ENCODE peak calls at places on chromosomes 7 and 10, in four cellular contexts. G is NCI-H1092 treated with DMSO at 0.1 percent for 48 hours, B is SHP77, O is kidney. T is an unnamed sample.

GRCh38 chr7:89029864-89030263 is 234.3 kb upstream of the TEX47 start:
- DNase-seq in G (no peak), B (no peak), O (no peak), T (no peak)

GRCh38 chr7:71900556-71900955 is 511.6 kb downstream of the CALN1 start:
- DNase-seq in G (no peak), B (no peak), O (no peak), T (no peak)

GRCh38 chr7:149385195-149385955 is 75.5 kb downstream of the ZNF777 start:
- DNase-seq in G (peak), B (no peak), O (no peak), T (no peak)

GRCh38 chr7:38594931-38595330 is 36.2 kb downstream of the AMPH start:
- DNase-seq in G (no peak), B (no peak), O (no peak), T (no peak)

GRCh38 chr10:27611209-27611608 is 107.1 kb downstream of the RAB18 start:
- DNase-seq in G (no peak), B (peak), O (no peak), T (no peak)

GRCh38 chr10:25758041-25758457 is 176.0 kb upstream of the MYO3A start:
- DNase-seq in G (peak), B (peak), O (no peak), T (peak)

GRCh38 chr7:99839560-99840011 is 11.8 kb downstream of the CYP3A43 start:
- DNase-seq in G (peak), B (no peak), O (no peak), T (peak)

GRCh38 chr10:102476466-102477141 is 25.3 kb upstream of the C10orf95 start:
- DNase-seq in G (no peak), B (no peak), O (peak), T (no peak)

T was measured in NCI-H774.